ENCODE peak calls at places on chromosomes 16 and 17, in six cellular contexts. G is prostate gland, S is heart right ventricle, W is cardiac fibroblast, T is BJ, N is tibial nerve. Q is an unnamed sample.

GRCh38 chr17:12386240-12386639 is 279.4 kb upstream of the MYOCD start:
- DNase-seq in T (peak; percentile 37), G (no peak), W (no peak), N (no peak), S (no peak), Q (no peak)

GRCh38 chr17:38852771-38853291 is 690 bp downstream of the RPL23 start:
- DNase-seq in N (no peak), W (no peak), T (no peak), S (no peak), G (no peak), Q (no peak)

GRCh38 chr17:82003411-82004381 is 19.0 kb downstream of the CENPX start:
- DNase-seq in S (peak; percentile 58), T (peak; percentile 87), G (no peak), W (peak; percentile 97), N (peak; percentile 72), Q (peak; percentile 93)

GRCh38 chr17:45948881-45949624 is 50.0 kb upstream of the STH start:
- DNase-seq in T (peak; percentile 4), N (peak; percentile 33), G (peak; percentile 59), S (peak; percentile 71), W (peak; percentile 61), Q (peak; percentile 52)

GRCh38 chr16:29943846-29944669 is 17.8 kb upstream of the TMEM219 start:
- DNase-seq in S (no peak), W (peak; percentile 98), T (peak; percentile 99), N (no peak), G (peak; percentile 47), Q (peak; percentile 98)

GRCh38 chr16:89918453-89919347 is at the start of gene MC1R:
- DNase-seq in T (no peak), S (peak; percentile 35), G (no peak), W (peak; percentile 45), N (no peak), Q (peak; percentile 16)

GRCh38 chr16:73042807-73043206 is 5.1 kb downstream of the ZFHX3 start:
- DNase-seq in T (no peak), W (no peak), S (no peak), N (no peak), G (no peak), Q (no peak)

GRCh38 chr17:16980813-16981731 is 9.2 kb upstream of the TNFRSF13B start:
- DNase-seq in W (peak; percentile 29), G (no peak), N (no peak), T (no peak), S (no peak), Q (no peak)

GRCh38 chr17:42153919-42154491 is 784 bp downstream of the RAB5C start:
- DNase-seq in N (no peak), T (no peak), S (no peak), W (peak; percentile 43), G (no peak), Q (peak; percentile 22)

GRCh38 chr17:29071303-29071702 is 28.4 kb downstream of the PIPOX start:
- DNase-seq in S (no peak), W (no peak), G (no peak), N (no peak), T (no peak), Q (no peak)

GRCh38 chr17:4706121-4706520 is 2.2 kb upstream of the PELP1 start:
- DNase-seq in W (peak; percentile 23), N (no peak), S (no peak), G (no peak), T (no peak), Q (peak; percentile 28)

GRCh38 chr17:40526668-40527067 is 25.2 kb upstream of the TNS4 start:
- DNase-seq in T (no peak), S (peak; percentile 32), N (no peak), W (peak; percentile 38), G (no peak), Q (no peak)

GRCh38 chr17:27771576-27771975 is 28.8 kb downstream of the NOS2 start:
- DNase-seq in W (no peak), T (no peak), N (no peak), S (no peak), G (no peak), Q (no peak)

GRCh38 chr16:23406546-23407240 is 46.3 kb downstream of the COG7 start:
- DNase-seq in T (no peak), W (no peak), N (no peak), S (no peak), G (no peak), Q (no peak)

GRCh38 chr17:34370997-34371395 is 8.0 kb upstream of the CCL1 start:
- DNase-seq in T (peak; percentile 18), G (peak; percentile 39), W (peak; percentile 36), S (no peak), N (no peak), Q (no peak)

GRCh38 chr16:70700101-70701020 is 14.5 kb upstream of the MTSS2 start:
- DNase-seq in T (no peak), W (no peak), S (peak; percentile 77), G (peak; percentile 67), N (no peak), Q (no peak)

GRCh38 chr17:9671559-9671958 is 26.2 kb downstream of the USP43 start:
- DNase-seq in T (no peak), S (no peak), G (no peak), N (no peak), W (no peak), Q (no peak)

GRCh38 chr17:82112866-82113390 is 14.9 kb upstream of the FASN start:
- DNase-seq in T (no peak), N (no peak), G (no peak), S (no peak), W (no peak), Q (no peak)

GRCh38 chr16:22670551-22670970 is 143.4 kb upstream of the HS3ST2 start:
- DNase-seq in N (no peak), G (no peak), W (peak; percentile 18), T (no peak), S (no peak), Q (no peak)

GRCh38 chr16:51987519-51987918 is 559.4 kb downstream of the TOX3 start:
- DNase-seq in T (no peak), S (no peak), W (no peak), N (no peak), G (no peak), Q (no peak)

GRCh38 chr17:80619535-80620235 is 75.0 kb downstream of the RPTOR start:
- DNase-seq in S (no peak), T (no peak), G (no peak), N (no peak), W (peak; percentile 15), Q (no peak)

GRCh38 chr17:65514082-65514481 is 47.4 kb downstream of the AXIN2 start:
- DNase-seq in S (no peak), T (no peak), G (no peak), W (peak; percentile 83), N (no peak), Q (peak; percentile 80)

GRCh38 chr16:83137326-83137770 is 510.6 kb downstream of the CDH13 start:
- DNase-seq in W (peak; percentile 77), G (peak; percentile 12), N (no peak), T (peak; percentile 27), S (no peak), Q (peak; percentile 75)

GRCh38 chr16:10575506-10576130 is 4.8 kb downstream of the EMP2 start:
- DNase-seq in G (no peak), T (no peak), N (no peak), W (no peak), S (no peak), Q (no peak)

GRCh38 chr17:72677714-72678390 is 414.6 kb downstream of the SLC39A11 start:
- DNase-seq in W (peak; percentile 80), S (no peak), T (no peak), N (no peak), G (no peak), Q (peak; percentile 85)

DNA sequence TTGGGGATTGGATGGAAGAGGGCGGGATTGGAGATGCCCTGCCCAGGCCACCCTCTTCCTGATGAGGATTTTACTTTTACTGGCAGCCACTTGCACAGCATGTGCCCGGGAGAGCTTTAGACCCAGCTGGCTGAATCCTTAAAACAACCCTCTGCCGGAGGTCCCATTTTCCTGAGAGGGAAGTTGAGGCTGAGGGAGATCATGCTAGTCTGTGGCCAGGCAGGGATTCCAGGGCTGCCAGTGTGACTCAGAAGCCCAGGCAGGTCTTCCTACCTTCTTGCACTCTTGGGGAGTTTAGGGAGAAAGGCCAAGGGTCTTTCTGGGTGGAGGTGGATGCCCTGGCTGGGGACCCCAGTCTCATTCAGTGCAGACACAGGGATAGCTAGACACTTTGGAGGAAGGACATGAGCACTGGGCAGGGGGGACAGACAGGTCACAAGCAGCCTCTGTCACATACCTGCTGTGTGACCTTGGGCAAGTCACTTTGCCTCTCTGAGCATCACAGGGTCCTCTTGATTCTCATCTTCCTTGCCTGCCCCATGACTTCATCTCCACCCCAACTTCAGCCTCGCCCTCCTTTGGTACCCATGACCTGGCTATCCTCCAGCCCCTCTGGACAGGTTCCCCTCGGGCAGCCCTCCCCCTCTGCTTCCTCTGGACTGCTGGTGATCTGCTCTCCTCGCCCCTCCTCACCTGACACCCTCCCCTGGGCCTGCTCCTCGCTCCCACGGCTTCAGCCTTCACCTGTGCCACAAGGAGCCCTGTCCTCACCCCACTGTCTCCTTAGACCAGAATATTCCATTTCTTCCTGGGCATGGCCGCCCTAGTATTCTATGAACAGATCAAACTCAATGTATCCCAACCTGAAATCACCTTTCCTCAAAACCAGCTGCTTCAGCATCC is 11.3 kb upstream of the DCAF7 start:
- DNase-seq in T (no peak), S (no peak), W (no peak), G (no peak), N (no peak), Q (no peak)
- H3K4me3 ChIP-seq in T (no peak overlapping the region), S (no peak overlapping the region), W (no peak overlapping the region), G (no peak overlapping the region), N (no peak overlapping the region), Q (no peak overlapping the region)

GRCh38 chr17:2023692-2024571 is 1.2 kb downstream of the RTN4RL1 start:
- DNase-seq in G (no peak), W (peak; percentile 51), N (peak; percentile 69), S (peak; percentile 61), T (no peak), Q (no peak)
- TF ChIP-seq CTCF in G (no peak), W (no peak), N (no peak), S (no peak), T (no peak), Q (no peak)

DNA sequence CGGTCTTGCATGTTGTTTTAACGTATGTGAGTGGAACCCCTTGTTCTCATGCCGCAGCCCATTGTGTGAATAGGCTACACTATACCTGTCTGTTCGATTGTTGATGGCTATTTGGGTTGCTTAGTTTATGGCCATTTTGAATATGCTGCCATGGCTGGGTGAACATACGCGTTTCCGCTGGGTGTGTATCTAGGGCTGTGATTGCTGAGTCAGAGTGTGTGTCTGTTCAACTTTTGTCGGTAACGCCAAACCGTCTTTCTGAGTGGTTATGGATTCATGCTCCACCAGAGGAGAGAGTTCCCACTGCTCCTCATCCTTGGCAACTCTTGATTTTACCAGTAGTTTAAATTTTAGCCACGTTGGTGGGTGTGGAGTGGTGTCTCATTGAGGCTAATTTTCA is 77.0 kb downstream of the METRNL start:
- DNase-seq in W (no peak), G (no peak), N (no peak), T (no peak), S (no peak), Q (no peak)
- H3K4me3 ChIP-seq in W (no peak overlapping the region), G (no peak overlapping the region), N (no peak overlapping the region), T (no peak overlapping the region), S (no peak overlapping the region), Q (no peak overlapping the region)

DNA sequence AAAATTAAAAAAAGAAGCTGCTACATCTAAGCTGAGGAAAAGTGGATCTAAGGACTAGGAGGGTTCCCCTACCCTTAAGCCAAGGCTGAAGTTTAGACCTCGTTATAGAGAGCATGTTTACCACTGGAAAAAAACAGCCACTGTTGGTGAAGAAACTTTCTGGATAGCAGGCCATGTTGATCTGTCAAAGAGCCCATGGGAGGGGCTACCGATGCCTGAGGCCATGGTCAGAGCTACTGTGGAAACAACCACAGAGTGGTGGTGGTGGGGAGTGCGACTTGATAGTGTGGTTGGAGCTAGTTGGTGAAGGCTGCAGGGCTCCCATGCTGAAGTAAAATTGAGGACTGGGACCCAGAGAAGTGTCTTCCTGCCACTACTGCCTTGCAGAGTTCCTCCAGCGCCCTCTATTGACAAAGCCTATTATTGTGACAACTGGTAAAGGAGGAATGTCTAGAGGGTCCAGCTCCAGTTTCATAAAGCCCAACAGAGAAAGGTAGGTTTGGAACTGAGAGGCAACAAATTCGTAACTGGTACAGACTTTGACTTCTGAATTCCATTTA is 12.7 kb upstream of the FAM20A start:
- DNase-seq in T (no peak), G (no peak), N (no peak), S (peak; percentile 71), W (peak; percentile 66), Q (peak; percentile 16)
- TF ChIP-seq CTCF in T (peak; percentile 81), G (no peak), N (peak; percentile 31), S (peak; percentile 75), W (peak; percentile 73), Q (peak; percentile 61)